ENCODE peak calls at places on chromosomes 6 and 20, in ten cellular contexts. L is CD8-positive, alpha-beta memory T cell; S is activated naive CD4-positive, alpha-beta T cell; W is fibroblast of gingiva; G is NCI-H1436 treated with DMSO at 0.1 percent for 48 hours; F is endothelial cell; Q is fibroblast of the aortic adventitia; P is sciatic nerve; V is foreskin fibroblast; K is mucosa of gallbladder. M is an unnamed sample.

GRCh38 chr20:1567392-1568165 is 10.1 kb upstream of the SIRPD start:
- DNase-seq in L (no peak), S (no peak), W (peak), G (no peak), F (no peak), Q (peak), P (no peak), V (peak), K (no peak), M (no peak)

GRCh38 chr6:107673076-107673494 is 151.0 kb downstream of the SCML4 start:
- DNase-seq in L (no peak), S (no peak), W (no peak), G (no peak), F (no peak), Q (no peak), P (peak), V (no peak), K (no peak), M (no peak)

GRCh38 chr20:45506927-45507820 is 8.2 kb downstream of the SPINT3 start:
- DNase-seq in L (no peak), S (no peak), W (no peak), G (no peak), F (no peak), Q (peak), P (no peak), V (no peak), K (no peak), M (no peak)

GRCh38 chr6:35634316-35634715 is 54.4 kb downstream of the FKBP5 start:
- DNase-seq in L (no peak), S (no peak), W (no peak), G (no peak), F (peak), Q (peak), P (no peak), V (no peak), K (no peak), M (no peak)

GRCh38 chr6:166683477-166683876 is 56.4 kb upstream of the RPS6KA2 start:
- DNase-seq in L (no peak), S (no peak), W (no peak), G (no peak), F (no peak), Q (peak), P (no peak), V (no peak), K (no peak), M (peak)

GRCh38 chr20:38108438-38109024 is 56.5 kb downstream of the TGM2 start:
- DNase-seq in L (no peak), S (no peak), W (peak), G (no peak), F (no peak), Q (peak), P (no peak), V (peak), K (no peak), M (no peak)

GRCh38 chr6:14682821-14683220 is 563.0 kb upstream of the JARID2 start:
- DNase-seq in L (no peak), S (no peak), W (no peak), G (no peak), F (no peak), Q (peak), P (no peak), V (peak), K (no peak), M (no peak)

GRCh38 chr6:141107562-141108160 is 1025.1 kb upstream of the GJE1 start:
- DNase-seq in L (no peak), S (no peak), W (no peak), G (no peak), F (no peak), Q (peak), P (no peak), V (peak), K (no peak), M (no peak)

GRCh38 chr20:5887386-5887785 is 62.9 kb downstream of the TRMT6 start:
- DNase-seq in L (no peak), S (no peak), W (no peak), G (no peak), F (no peak), Q (no peak), P (no peak), V (no peak), K (no peak), M (no peak)

GRCh38 chr6:148720897-148721296 is 25.9 kb upstream of the UST start:
- DNase-seq in L (no peak), S (no peak), W (no peak), G (no peak), F (no peak), Q (peak), P (no peak), V (no peak), K (no peak), M (no peak)

GRCh38 chr6:28589234-28589951 is 63.7 kb downstream of the GPX5 start:
- DNase-seq in L (no peak), S (no peak), W (peak), G (peak), F (peak), Q (peak), P (no peak), V (peak), K (no peak), M (no peak)

GRCh38 chr6:30399390-30400058 is 54.6 kb downstream of the RPP21 start:
- DNase-seq in L (no peak), S (no peak), W (no peak), G (no peak), F (no peak), Q (peak), P (no peak), V (no peak), K (no peak), M (no peak)

GRCh38 chr6:71491844-71492243 is 203.2 kb downstream of the OGFRL1 start:
- DNase-seq in L (no peak), S (no peak), W (no peak), G (no peak), F (no peak), Q (no peak), P (no peak), V (no peak), K (no peak), M (no peak)

GRCh38 chr6:82875573-82876185 is 190.0 kb downstream of the UBE3D start:
- DNase-seq in L (no peak), S (no peak), W (peak), G (no peak), F (no peak), Q (peak), P (no peak), V (peak), K (no peak), M (no peak)

GRCh38 chr20:61805365-61805764 is 260.3 kb downstream of the TAF4 start:
- DNase-seq in L (peak), S (no peak), W (no peak), G (no peak), F (no peak), Q (no peak), P (no peak), V (no peak), K (no peak), M (peak)

GRCh38 chr20:7704021-7704420 is 236.2 kb downstream of the HAO1 start:
- DNase-seq in L (no peak), S (no peak), W (no peak), G (no peak), F (no peak), Q (no peak), P (no peak), V (no peak), K (no peak), M (no peak)

GRCh38 chr20:22663528-22664025 is 79.2 kb upstream of the FOXA2 start:
- DNase-seq in L (no peak), S (no peak), W (no peak), G (no peak), F (no peak), Q (no peak), P (no peak), V (no peak), K (no peak), M (no peak)

GRCh38 chr6:156791261-156791850 is 14.2 kb downstream of the ARID1B start:
- DNase-seq in L (no peak), S (no peak), W (no peak), G (peak), F (no peak), Q (peak), P (no peak), V (no peak), K (no peak), M (no peak)

GRCh38 chr6:38603966-38604365 is 35.8 kb downstream of the BTBD9 start:
- DNase-seq in L (no peak), S (no peak), W (peak), G (no peak), F (no peak), Q (peak), P (no peak), V (no peak), K (no peak), M (no peak)

GRCh38 chr6:13573669-13574110 is 711 bp upstream of the SIRT5 start:
- DNase-seq in L (no peak), S (no peak), W (peak), G (no peak), F (no peak), Q (peak), P (no peak), V (peak), K (peak), M (peak)

GRCh38 chr6:150528648-150529285 is 70.9 kb upstream of the PLEKHG1 start:
- DNase-seq in L (no peak), S (no peak), W (no peak), G (no peak), F (peak), Q (peak), P (peak), V (peak), K (peak), M (no peak)

GRCh38 chr20:15556869-15557268 is 1016.4 kb downstream of the KIF16B start:
- DNase-seq in L (no peak), S (no peak), W (no peak), G (no peak), F (no peak), Q (no peak), P (no peak), V (no peak), K (no peak), M (no peak)

GRCh38 chr20:15036938-15037337 is 699.5 kb upstream of the FLRT3 start:
- DNase-seq in L (no peak), S (no peak), W (no peak), G (no peak), F (no peak), Q (no peak), P (no peak), V (no peak), K (no peak), M (no peak)

GRCh38 chr20:4136967-4137334 is 121.6 kb upstream of the RNF24 start:
- DNase-seq in L (no peak), S (no peak), W (no peak), G (no peak), F (no peak), Q (no peak), P (no peak), V (no peak), K (no peak), M (no peak)

GRCh38 chr6:168365422-168366165 is 46.0 kb upstream of the DACT2 start:
- DNase-seq in L (no peak), S (no peak), W (no peak), G (no peak), F (no peak), Q (no peak), P (no peak), V (no peak), K (no peak), M (no peak)